ENCODE peak calls at places on chromosome 6, in seven cellular contexts. J, B, H, D, X, M and A are unnamed samples.
A peak's percentile ranks its signal among the peaks of the same experiment; 100 is the strongest.

GRCh38 chr6:135985471-135985870 is 134.0 kb downstream of the PDE7B start:
- DNase-seq in J (no peak), B (no peak), H (peak; percentile 42), D (no peak), X (no peak), M (no peak), A (no peak)

GRCh38 chr6:17665132-17665531 is 41.6 kb downstream of the NUP153 start:
- DNase-seq in J (no peak), B (no peak), H (no peak), D (no peak), X (no peak), M (no peak), A (no peak)

GRCh38 chr6:27139753-27140522 is 107.6 kb upstream of the PRSS16 start:
- DNase-seq in J (no peak), B (no peak), H (peak; percentile 21), D (no peak), X (peak; percentile 50), M (no peak), A (no peak)

GRCh38 chr6:154614101-154614500 is 103.6 kb upstream of the CNKSR3 start:
- DNase-seq in J (no peak), B (peak; percentile 20), H (no peak), D (no peak), X (no peak), M (no peak), A (no peak)

GRCh38 chr6:16398587-16398986 is 160.2 kb downstream of the GMPR start:
- DNase-seq in J (peak; percentile 68), B (no peak), H (peak; percentile 91), D (no peak), X (no peak), M (peak; percentile 40), A (no peak)

GRCh38 chr6:46638650-46639049 is 14.0 kb downstream of the CYP39A1 start:
- DNase-seq in J (no peak), B (no peak), H (no peak), D (no peak), X (no peak), M (no peak), A (no peak)

GRCh38 chr6:13848553-13849150 is 34.3 kb upstream of the MCUR1 start:
- DNase-seq in J (no peak), B (no peak), H (no peak), D (no peak), X (no peak), M (no peak), A (no peak)

GRCh38 chr6:84340422-84340821 is 113.0 kb upstream of the CEP162 start:
- DNase-seq in J (no peak), B (no peak), H (no peak), D (no peak), X (peak; percentile 9), M (no peak), A (no peak)

GRCh38 chr6:116399287-116399686 is 28.5 kb downstream of the DSE start:
- DNase-seq in J (no peak), B (no peak), H (no peak), D (no peak), X (no peak), M (no peak), A (no peak)

GRCh38 chr6:35049885-35050284 is 91.3 kb downstream of the TCP11 start:
- DNase-seq in J (peak; percentile 81), B (peak; percentile 76), H (peak; percentile 33), D (no peak), X (no peak), M (peak; percentile 61), A (no peak)

GRCh38 chr6:135992739-135993138 is 141.2 kb downstream of the PDE7B start:
- DNase-seq in J (no peak), B (no peak), H (no peak), D (no peak), X (no peak), M (no peak), A (no peak)

GRCh38 chr6:107323133-107323785 is 136.1 kb downstream of the PDSS2 start:
- DNase-seq in J (no peak), B (peak; percentile 11), H (no peak), D (no peak), X (no peak), M (peak; percentile 47), A (no peak)

GRCh38 chr6:35425284-35425683 is 26.9 kb upstream of the FANCE start:
- DNase-seq in J (peak; percentile 93), B (peak; percentile 62), H (peak; percentile 91), D (no peak), X (no peak), M (peak; percentile 91), A (no peak)

GRCh38 chr6:155444120-155444917 is 11.3 kb downstream of the NOX3 start:
- DNase-seq in J (no peak), B (peak; percentile 5), H (peak; percentile 40), D (no peak), X (peak; percentile 30), M (peak; percentile 15), A (no peak)

GRCh38 chr6:24581084-24581669 is 64.8 kb downstream of the KIAA0319 start:
- DNase-seq in J (peak; percentile 34), B (peak; percentile 33), H (peak; percentile 71), D (peak; percentile 73), X (peak; percentile 90), M (peak; percentile 69), A (peak; percentile 70)

GRCh38 chr6:17957488-17957887 is 29.9 kb downstream of the KIF13A start:
- DNase-seq in J (no peak), B (no peak), H (no peak), D (no peak), X (no peak), M (peak; percentile 76), A (no peak)

GRCh38 chr6:169632841-169633240 is 69.0 kb downstream of the WDR27 start:
- DNase-seq in J (no peak), B (no peak), H (no peak), D (no peak), X (no peak), M (no peak), A (no peak)

GRCh38 chr6:150753404-150754184 is 111.9 kb upstream of the MTHFD1L start:
- DNase-seq in J (no peak), B (no peak), H (no peak), D (no peak), X (no peak), M (no peak), A (no peak)

GRCh38 chr6:108531332-108531731 is 29.4 kb upstream of the FOXO3 start:
- DNase-seq in J (no peak), B (no peak), H (no peak), D (no peak), X (no peak), M (no peak), A (no peak)

GRCh38 chr6:49676671-49677281 is 36.6 kb downstream of the CRISP2 start:
- DNase-seq in J (no peak), B (no peak), H (peak; percentile 2), D (no peak), X (no peak), M (no peak), A (no peak)

GRCh38 chr6:152981989-152982767 is 663 bp downstream of the FBXO5 start:
- DNase-seq in J (no peak), B (no peak), H (no peak), D (peak; percentile 63), X (peak; percentile 11), M (no peak), A (no peak)

GRCh38 chr6:138973481-138974140 is 14.4 kb downstream of the REPS1 start:
- DNase-seq in J (no peak), B (no peak), H (peak; percentile 76), D (no peak), X (no peak), M (peak; percentile 57), A (no peak)

GRCh38 chr6:111230351-111231077 is 143.2 kb downstream of the SLC16A10 start:
- DNase-seq in J (peak; percentile 54), B (no peak), H (peak; percentile 94), D (no peak), X (no peak), M (peak; percentile 22), A (no peak)

GRCh38 chr6:73565767-73566485 is 45.1 kb upstream of the EEF1A1 start:
- DNase-seq in J (peak; percentile 67), B (no peak), H (no peak), D (no peak), X (peak; percentile 35), M (peak; percentile 42), A (no peak)

GRCh38 chr6:121222656-121223055 is 111.6 kb downstream of the TBC1D32 start:
- DNase-seq in J (peak; percentile 4), B (no peak), H (peak; percentile 54), D (no peak), X (peak; percentile 34), M (peak; percentile 45), A (no peak)

GRCh38 chr6:139080255-139080920 is 51.8 kb downstream of the ABRACL start:
- DNase-seq in J (no peak), B (no peak), H (no peak), D (no peak), X (no peak), M (peak; percentile 4), A (no peak)

GRCh38 chr6:157488635-157489226 is 107.7 kb downstream of the ZDHHC14 start:
- DNase-seq in J (no peak), B (no peak), H (no peak), D (no peak), X (no peak), M (no peak), A (no peak)

GRCh38 chr6:11241793-11242201 is 9.3 kb upstream of the NEDD9 start:
- DNase-seq in J (peak; percentile 24), B (no peak), H (peak; percentile 54), D (peak; percentile 92), X (no peak), M (peak; percentile 57), A (no peak)

GRCh38 chr6:168097621-168098430 is 18.8 kb upstream of the FRMD1 start:
- DNase-seq in J (no peak), B (no peak), H (no peak), D (no peak), X (no peak), M (no peak), A (no peak)

GRCh38 chr6:35648203-35648602 is 40.5 kb downstream of the FKBP5 start:
- DNase-seq in J (no peak), B (no peak), H (no peak), D (no peak), X (no peak), M (no peak), A (no peak)

GRCh38 chr6:7763896-7764295 is 38.0 kb downstream of the BMP6 start:
- DNase-seq in J (no peak), B (no peak), H (no peak), D (no peak), X (no peak), M (no peak), A (no peak)

GRCh38 chr6:94894300-94894699 is 683.0 kb upstream of the MANEA start:
- DNase-seq in J (no peak), B (no peak), H (no peak), D (no peak), X (no peak), M (no peak), A (no peak)

GRCh38 chr6:37396571-37397185 is 36.3 kb upstream of the CMTR1 start:
- DNase-seq in J (peak; percentile 58), B (no peak), H (peak; percentile 84), D (no peak), X (peak; percentile 78), M (peak; percentile 77), A (no peak)

GRCh38 chr6:98833101-98834059 is 994 bp upstream of the POU3F2 start:
- DNase-seq in J (peak; percentile 54), B (no peak), H (peak; percentile 32), D (peak; percentile 73), X (peak; percentile 10), M (no peak), A (no peak)

GRCh38 chr6:14228571-14228970 is 111.0 kb downstream of the CD83 start:
- DNase-seq in J (no peak), B (peak; percentile 77), H (peak; percentile 19), D (no peak), X (no peak), M (no peak), A (no peak)